ENCODE peak calls at places on chromosomes 11 and 22, in four cellular contexts. One of them, this sample, is unnamed.

GRCh38 chr11:315051-315481 is 1.2 kb downstream of the IFITM1 start:
- DNase-seq in HT1080: no peak
- DNase-seq in effector memory CD4-positive, alpha-beta T cell: no peak
- DNase-seq in WTC11: no peak
- DNase-seq in this sample: no peak

GRCh38 chr11:69327741-69328191 is 33.8 kb downstream of the MYEOV start:
- DNase-seq in WTC11: no peak
- DNase-seq in HT1080: no peak
- DNase-seq in effector memory CD4-positive, alpha-beta T cell: no peak
- DNase-seq in this sample: peak

GRCh38 chr11:65851811-65852507 is 6.0 kb downstream of the CFL1 start:
- DNase-seq in HT1080: no peak
- DNase-seq in effector memory CD4-positive, alpha-beta T cell: no peak
- DNase-seq in WTC11: no peak
- DNase-seq in this sample: peak

GRCh38 chr11:86608251-86608799 is 64.1 kb downstream of the ME3 start:
- DNase-seq in HT1080: peak
- DNase-seq in WTC11: peak
- DNase-seq in effector memory CD4-positive, alpha-beta T cell: no peak
- DNase-seq in this sample: peak

GRCh38 chr11:117011541-117011908 is 86.7 kb downstream of the SIK3 start:
- DNase-seq in effector memory CD4-positive, alpha-beta T cell: no peak
- DNase-seq in HT1080: no peak
- DNase-seq in WTC11: no peak
- DNase-seq in this sample: no peak

GRCh38 chr11:20250644-20251247 is 90.5 kb upstream of the DBX1 start:
- DNase-seq in WTC11: no peak
- DNase-seq in effector memory CD4-positive, alpha-beta T cell: no peak
- DNase-seq in HT1080: no peak
- DNase-seq in this sample: no peak

GRCh38 chr11:3123761-3124733 is 41.1 kb downstream of the OSBPL5 start:
- DNase-seq in WTC11: peak
- DNase-seq in HT1080: peak
- DNase-seq in effector memory CD4-positive, alpha-beta T cell: no peak
- DNase-seq in this sample: peak

GRCh38 chr11:100776212-100776896 is 89.3 kb downstream of the ARHGAP42 start:
- DNase-seq in effector memory CD4-positive, alpha-beta T cell: no peak
- DNase-seq in WTC11: no peak
- DNase-seq in HT1080: peak
- DNase-seq in this sample: no peak

GRCh38 chr11:71955898-71956456 is 27.1 kb downstream of the RNF121 start:
- DNase-seq in effector memory CD4-positive, alpha-beta T cell: no peak
- DNase-seq in WTC11: no peak
- DNase-seq in HT1080: no peak
- DNase-seq in this sample: no peak

GRCh38 chr22:41425704-41426365 is 20.8 kb downstream of the TOB2 start:
- DNase-seq in HT1080: no peak
- DNase-seq in effector memory CD4-positive, alpha-beta T cell: no peak
- DNase-seq in WTC11: no peak
- DNase-seq in this sample: no peak

GRCh38 chr11:1226226-1226961 is 3.5 kb downstream of the MUC5B start:
- DNase-seq in effector memory CD4-positive, alpha-beta T cell: no peak
- DNase-seq in WTC11: peak
- DNase-seq in HT1080: no peak
- DNase-seq in this sample: peak

GRCh38 chr11:1338201-1339065 is 29.0 kb upstream of the TOLLIP start:
- DNase-seq in effector memory CD4-positive, alpha-beta T cell: no peak
- DNase-seq in HT1080: no peak
- DNase-seq in WTC11: no peak
- DNase-seq in this sample: peak

GRCh38 chr11:1494650-1495049 is 8.1 kb upstream of the MOB2 start:
- DNase-seq in effector memory CD4-positive, alpha-beta T cell: no peak
- DNase-seq in WTC11: no peak
- DNase-seq in HT1080: no peak
- DNase-seq in this sample: no peak

This sample was measured in islet precursor cell.